ENCODE peak calls at places on chromosomes 3 and 15, in five cellular contexts. One of them, this sample, is unnamed.

GRCh38 chr3:143971367-143972154 is at the start of gene DIPK2A:
- DNase-seq in Daoy: peak
- DNase-seq in NCI-H1092: peak
- DNase-seq in GM04504: peak
- DNase-seq in LoVo: peak
- DNase-seq in this sample: peak

GRCh38 chr3:160999268-160999667 is 105.9 kb downstream of the B3GALNT1 start:
- DNase-seq in Daoy: peak
- DNase-seq in NCI-H1092: no peak
- DNase-seq in GM04504: no peak
- DNase-seq in LoVo: peak
- DNase-seq in this sample: no peak

GRCh38 chr3:127902486-127902885 is 12.5 kb upstream of the KBTBD12 start:
- DNase-seq in Daoy: no peak
- DNase-seq in NCI-H1092: no peak
- DNase-seq in GM04504: no peak
- DNase-seq in LoVo: no peak
- DNase-seq in this sample: no peak

GRCh38 chr3:58048301-58048700 is 40.1 kb downstream of the FLNB start:
- DNase-seq in Daoy: no peak
- DNase-seq in NCI-H1092: no peak
- DNase-seq in GM04504: no peak
- DNase-seq in LoVo: no peak
- DNase-seq in this sample: peak

GRCh38 chr15:98428253-98428989 is 219.9 kb upstream of the IGF1R start:
- DNase-seq in Daoy: peak
- DNase-seq in NCI-H1092: no peak
- DNase-seq in GM04504: peak
- DNase-seq in LoVo: peak
- DNase-seq in this sample: peak

GRCh38 chr15:48577495-48577894 is 68.0 kb downstream of the FBN1 start:
- DNase-seq in Daoy: no peak
- DNase-seq in NCI-H1092: no peak
- DNase-seq in GM04504: no peak
- DNase-seq in LoVo: no peak
- DNase-seq in this sample: peak

GRCh38 chr3:155076888-155077287 is 3.2 kb upstream of the MME start:
- DNase-seq in Daoy: no peak
- DNase-seq in NCI-H1092: no peak
- DNase-seq in GM04504: no peak
- DNase-seq in LoVo: no peak
- DNase-seq in this sample: peak

GRCh38 chr3:21017115-21017852 is 733.7 kb downstream of the ZNF385D start:
- DNase-seq in Daoy: no peak
- DNase-seq in NCI-H1092: no peak
- DNase-seq in GM04504: no peak
- DNase-seq in LoVo: peak
- DNase-seq in this sample: no peak

GRCh38 chr3:148873928-148874326 is 8.8 kb downstream of the CPA3 start:
- DNase-seq in Daoy: no peak
- DNase-seq in NCI-H1092: no peak
- DNase-seq in GM04504: no peak
- DNase-seq in LoVo: no peak
- DNase-seq in this sample: peak

GRCh38 chr3:48399387-48400172 is 27.6 kb downstream of the FBXW12 start:
- DNase-seq in Daoy: peak
- DNase-seq in NCI-H1092: no peak
- DNase-seq in GM04504: no peak
- DNase-seq in LoVo: no peak
- DNase-seq in this sample: no peak

GRCh38 chr3:188578579-188579363 is 424.8 kb downstream of the LPP start:
- DNase-seq in Daoy: peak
- DNase-seq in NCI-H1092: peak
- DNase-seq in GM04504: peak
- DNase-seq in LoVo: no peak
- DNase-seq in this sample: peak

GRCh38 chr3:152282813-152283212 is 14.1 kb downstream of the MBNL1 start:
- DNase-seq in Daoy: no peak
- DNase-seq in NCI-H1092: no peak
- DNase-seq in GM04504: no peak
- DNase-seq in LoVo: no peak
- DNase-seq in this sample: no peak

GRCh38 chr3:170027691-170028102 is 10.1 kb upstream of the GPR160 start:
- DNase-seq in Daoy: no peak
- DNase-seq in NCI-H1092: no peak
- DNase-seq in GM04504: no peak
- DNase-seq in LoVo: no peak
- DNase-seq in this sample: no peak

GRCh38 chr15:41930221-41930866 is 36.5 kb upstream of the SPTBN5 start:
- DNase-seq in Daoy: peak
- DNase-seq in NCI-H1092: no peak
- DNase-seq in GM04504: peak
- DNase-seq in LoVo: peak
- DNase-seq in this sample: peak

GRCh38 chr15:73870700-73871408 is 2.5 kb upstream of the TBC1D21 start:
- DNase-seq in Daoy: peak
- DNase-seq in NCI-H1092: no peak
- DNase-seq in GM04504: no peak
- DNase-seq in LoVo: no peak
- DNase-seq in this sample: no peak

GRCh38 chr15:58484794-58485600 is 53.2 kb downstream of the LIPC start:
- DNase-seq in Daoy: no peak
- DNase-seq in NCI-H1092: no peak
- DNase-seq in GM04504: no peak
- DNase-seq in LoVo: no peak
- DNase-seq in this sample: no peak

GRCh38 chr15:56967336-56967735 is 48.9 kb downstream of the TCF12 start:
- DNase-seq in Daoy: no peak
- DNase-seq in NCI-H1092: no peak
- DNase-seq in GM04504: no peak
- DNase-seq in LoVo: no peak
- DNase-seq in this sample: no peak

This sample was measured in HCEC 1CT.